ENCODE peak calls at places on chromosomes 5 and 9, in four cellular contexts. C is BE2C, T is fibroblast of pulmonary artery, I is ovary. J is an unnamed sample.

GRCh38 chr9:92242115-92242778 is 51.2 kb downstream of the IARS1 start:
- DNase-seq in C (no peak), T (peak), I (no peak), J (no peak)

GRCh38 chr5:170254056-170254455 is 21.3 kb downstream of the C5orf58 start:
- DNase-seq in T (no peak), I (no peak), C (no peak), J (no peak)

GRCh38 chr5:112419050-112419595 is at the start of gene EPB41L4A:
- DNase-seq in C (peak), I (peak), T (peak), J (peak)

GRCh38 chr9:131791532-131792254 is 51.8 kb upstream of the RAPGEF1 start:
- DNase-seq in C (no peak), I (no peak), T (no peak), J (no peak)

GRCh38 chr9:98182889-98183599 is 9.4 kb downstream of the CORO2A start:
- DNase-seq in I (no peak), T (no peak), C (no peak), J (no peak)

GRCh38 chr9:91192379-91192775 is 169.3 kb downstream of the AUH start:
- DNase-seq in I (no peak), T (no peak), C (no peak), J (no peak)

GRCh38 chr5:128083811-128084227 is 253 bp downstream of the SLC12A2 start:
- DNase-seq in I (no peak), C (no peak), T (no peak), J (no peak)

GRCh38 chr9:972512-973294 is 3.8 kb upstream of the DMRT3 start:
- DNase-seq in C (no peak), T (no peak), I (no peak), J (peak)

GRCh38 chr5:58770131-58770530 is 187.3 kb downstream of the RAB3C start:
- DNase-seq in I (no peak), C (no peak), T (no peak), J (no peak)

GRCh38 chr9:14573319-14573718 is 119.9 kb downstream of the ZDHHC21 start:
- DNase-seq in C (no peak), T (no peak), I (no peak), J (no peak)

GRCh38 chr5:159105318-159106053 is 5.8 kb upstream of the EBF1 start:
- DNase-seq in C (no peak), T (no peak), I (no peak), J (peak)

GRCh38 chr5:93941897-93942296 is 200.5 kb upstream of the POU5F2 start:
- DNase-seq in I (no peak), T (no peak), C (peak), J (no peak)

GRCh38 chr9:96320749-96321280 is 18.8 kb upstream of the HSD17B3 start:
- DNase-seq in I (no peak), C (no peak), T (no peak), J (no peak)

GRCh38 chr9:101574773-101575333 is 19.9 kb downstream of the PPP3R2 start:
- DNase-seq in C (no peak), I (no peak), T (no peak), J (no peak)

GRCh38 chr5:171945066-171945465 is 61.4 kb downstream of the FBXW11 start:
- DNase-seq in I (no peak), T (peak), C (no peak), J (no peak)

GRCh38 chr9:16029056-16029615 is 476.3 kb downstream of the CCDC171 start:
- DNase-seq in C (no peak), T (no peak), I (no peak), J (no peak)

GRCh38 chr9:133994359-133995011 is 2.4 kb upstream of the VAV2 start:
- DNase-seq in I (peak), C (peak), T (peak), J (peak)

GRCh38 chr5:36751881-36752280 is 124.7 kb upstream of the NIPBL start:
- DNase-seq in I (no peak), T (no peak), C (no peak), J (no peak)
- TF ChIP-seq CTCF in I (no peak), T (peak), C (peak), J (peak)

GRCh38 chr5:66241136-66241825 is 97.2 kb downstream of the SREK1 start:
- DNase-seq in T (no peak), C (no peak), I (no peak), J (no peak)

GRCh38 chr5:66242050-66242449 is 98.0 kb downstream of the SREK1 start:
- DNase-seq in T (peak), I (no peak), C (no peak), J (no peak)

GRCh38 chr5:66238435-66238834 is 94.3 kb downstream of the SREK1 start:
- DNase-seq in T (no peak), C (no peak), I (no peak), J (no peak)

GRCh38 chr5:66234241-66234640 is 90.1 kb downstream of the SREK1 start:
- DNase-seq in I (no peak), C (no peak), T (no peak), J (no peak)

GRCh38 chr5:66239034-66239433 is 94.9 kb downstream of the SREK1 start:
- DNase-seq in I (no peak), C (no peak), T (peak), J (no peak)
- TF ChIP-seq CTCF in I (no peak), C (peak), T (peak), J (no peak)

GRCh38 chr9:127826253-127826913 is 23.7 kb downstream of the FPGS start:
- DNase-seq in I (peak), C (no peak), T (no peak), J (no peak)

GRCh38 chr9:127829205-127829935 is 25.1 kb downstream of the ENG start:
- DNase-seq in T (no peak), C (no peak), I (peak), J (no peak)

GRCh38 chr9:127828262-127829031 is 25.8 kb downstream of the FPGS start:
- DNase-seq in I (peak), T (peak), C (peak), J (peak)

GRCh38 chr9:127822108-127822507 is 19.4 kb downstream of the FPGS start:
- DNase-seq in C (no peak), T (no peak), I (no peak), J (no peak)

GRCh38 chr9:127825319-127826051 is 22.8 kb downstream of the FPGS start:
- DNase-seq in T (no peak), C (peak), I (peak), J (peak)
- TF ChIP-seq CTCF in T (no peak), C (peak), I (no peak), J (peak)

GRCh38 chr9:115167175-115167574 is 49.2 kb upstream of the TNC start:
- DNase-seq in C (no peak), I (no peak), T (peak), J (no peak)

GRCh38 chr9:115169003-115169402 is 51.0 kb upstream of the TNC start:
- DNase-seq in C (no peak), I (no peak), T (no peak), J (no peak)

GRCh38 chr9:115172105-115172504 is 54.1 kb upstream of the TNC start:
- DNase-seq in I (no peak), C (no peak), T (no peak), J (no peak)

GRCh38 chr9:115165233-115165632 is 47.3 kb upstream of the TNC start:
- DNase-seq in T (no peak), C (no peak), I (no peak), J (no peak)

DNA sequence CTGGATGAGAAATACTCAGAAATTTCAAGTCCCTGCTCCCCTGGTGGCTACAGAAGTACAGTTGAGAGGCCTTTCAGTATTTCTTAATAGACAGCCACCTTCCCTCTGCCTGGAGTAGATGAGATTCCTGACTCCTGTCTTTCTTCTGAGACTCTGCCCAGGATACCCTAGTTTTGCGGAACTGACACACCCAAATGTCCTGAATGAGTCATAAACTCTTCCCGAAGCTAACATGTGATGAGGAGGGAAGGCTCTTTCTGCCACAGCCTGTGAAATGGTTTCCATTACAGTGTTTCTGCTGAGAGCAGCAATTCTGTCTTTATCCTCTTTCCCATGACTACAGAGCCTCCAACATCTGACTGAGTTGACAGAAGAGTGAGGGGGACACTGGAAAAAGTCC is 52.7 kb upstream of the TNC start:
- DNase-seq in C (no peak), T (peak), I (no peak), J (no peak)
- TF ChIP-seq CTCF in C (no peak), T (no peak), I (no peak), J (no peak)

DNA sequence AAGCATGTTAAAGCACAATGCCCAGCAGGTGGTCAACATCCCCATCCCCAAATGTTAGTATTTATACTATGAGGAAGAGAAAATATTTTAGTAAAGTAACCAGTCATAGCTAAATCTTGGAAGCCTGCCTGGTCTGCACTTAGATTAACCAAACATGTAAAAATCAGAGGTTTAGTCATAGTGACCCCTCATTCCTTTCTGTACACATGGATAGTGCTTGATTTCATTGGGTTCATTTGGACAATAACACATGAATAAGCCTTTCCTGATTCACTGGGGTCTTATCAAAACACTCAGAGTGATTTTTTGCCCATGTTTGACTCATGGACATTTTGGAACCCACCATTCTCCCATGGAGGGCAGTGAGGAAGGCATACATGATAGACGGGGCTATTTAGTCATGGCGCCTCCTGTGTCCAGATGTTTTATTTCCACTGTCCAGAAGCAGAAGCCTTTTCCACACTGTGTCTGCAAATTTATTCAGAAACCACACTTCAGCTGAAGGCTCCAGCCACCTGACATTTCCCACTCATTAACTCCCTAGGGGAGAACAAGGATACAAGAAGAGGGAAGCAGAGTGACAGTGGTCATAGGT is 32.5 kb downstream of the OR1J1 start:
- DNase-seq in C (no peak), I (no peak), T (peak), J (no peak)
- TF ChIP-seq CTCF in C (no peak), I (no peak), T (no peak), J (no peak)